ENCODE peak calls at places on chromosomes 13 and 19, in four cellular contexts. H is cardiac muscle cell, P is H1, M is neural progenitor cell. T is an unnamed sample. For H3K4me1 and H3K9me3, the result is how much of the 10 kb centered on the place peaks cover.

GRCh38 chr13:28792992-28793391 is 27.1 kb upstream of the MTUS2 start:
- DNase-seq in H (no peak), P (no peak), M (no peak), T (no peak)

GRCh38 chr19:44993926-44994537 is 7.2 kb upstream of the RELB start:
- DNase-seq in H (no peak), P (no peak), M (no peak), T (no peak)

GRCh38 chr19:10514211-10515145 is 2.8 kb downstream of the S1PR5 start:
- DNase-seq in H (peak), P (peak), M (peak), T (peak)

GRCh38 chr13:99969368-99969933 is 2.1 kb downstream of the ZIC5 start:
- DNase-seq in H (peak), P (no peak), M (peak), T (no peak)

GRCh38 chr13:27967203-27967735 is 1.8 kb downstream of the CDX2 start:
- DNase-seq in H (no peak), P (no peak), M (no peak), T (no peak)

GRCh38 chr19:42255766-42256750 is 1.1 kb upstream of the ERF start:
- DNase-seq in H (peak), P (no peak), M (peak), T (peak)

GRCh38 chr13:49584771-49585182 is 581 bp downstream of the RCBTB1 start:
- DNase-seq in H (no peak), P (no peak), M (peak), T (no peak)

GRCh38 chr13:67023088-67023893 is 206.8 kb downstream of the PCDH9 start:
- DNase-seq in H (no peak), P (no peak), M (peak), T (no peak)

GRCh38 chr13:113951246-113951999 is 22.5 kb downstream of the C13orf46 start:
- DNase-seq in H (peak), P (peak), M (peak), T (peak)

GRCh38 chr13:24348797-24349515 is 39.6 kb downstream of the C1QTNF9 start:
- DNase-seq in H (no peak), P (no peak), M (no peak), T (no peak)

GRCh38 chr19:4016486-4016885 is 8.9 kb downstream of the PIAS4 start:
- DNase-seq in H (no peak), P (no peak), M (no peak), T (no peak)

GRCh38 chr19:50649433-50650391 is at the start of gene C19orf81:
- DNase-seq in H (peak), P (peak), M (peak), T (peak)

GRCh38 chr13:91017031-91017668 is 330.3 kb upstream of the MIR17HG start:
- DNase-seq in H (peak), P (peak), M (peak), T (peak)

GRCh38 chr13:37640499-37640898 is 41.9 kb upstream of the POSTN start:
- DNase-seq in H (peak), P (no peak), M (peak), T (no peak)

GRCh38 chr19:41029524-41030432 is 38.7 kb downstream of the CYP2B6 start:
- DNase-seq in H (no peak), P (no peak), M (no peak), T (no peak)

GRCh38 chr19:1248454-1249297 is at the start of gene MIDN:
- DNase-seq in H (peak), P (peak), M (peak), T (peak)

GRCh38 chr19:4297901-4298771 is 4.1 kb downstream of the TMIGD2 start:
- DNase-seq in H (no peak), P (no peak), M (peak), T (peak)

GRCh38 chr19:55597493-55597892 is 1.8 kb downstream of the FIZ1 start:
- DNase-seq in H (no peak), P (no peak), M (no peak), T (no peak)

GRCh38 chr13:70668983-70669382 is 560.7 kb upstream of the KLHL1 start:
- DNase-seq in H (no peak), P (no peak), M (no peak), T (no peak)

GRCh38 chr13:101845501-101846012 is 393.1 kb downstream of the ITGBL1 start:
- DNase-seq in H (no peak), P (no peak), M (peak), T (no peak)

GRCh38 chr19:16938211-16938610 is 49.4 kb downstream of the F2RL3 start:
- DNase-seq in H (no peak), P (no peak), M (no peak), T (no peak)

GRCh38 chr13:64278493-64278892 is 2862.8 kb upstream of the PCDH20 start:
- DNase-seq in H (no peak), P (no peak), M (no peak), T (no peak)

GRCh38 chr13:52879950-52880650 is 31.7 kb upstream of the PCDH8 start:
- DNase-seq in H (no peak), P (no peak), M (peak), T (no peak)

GRCh38 chr19:17292301-17293074 is 10.7 kb downstream of the ABHD8 start:
- DNase-seq in H (peak), P (peak), M (peak), T (peak)

GRCh38 chr19:2336528-2337328 is 8.2 kb downstream of the SPPL2B start:
- DNase-seq in H (no peak), P (peak), M (no peak), T (no peak)

GRCh38 chr19:18419699-18420460 is 682 bp downstream of the SSBP4 start:
- DNase-seq in H (no peak), P (no peak), M (peak), T (peak)

GRCh38 chr19:18418034-18418724 is 1.0 kb upstream of the SSBP4 start:
- DNase-seq in H (no peak), P (no peak), M (no peak), T (no peak)

GRCh38 chr19:18420931-18421330 is 1.7 kb downstream of the SSBP4 start:
- DNase-seq in H (no peak), P (no peak), M (no peak), T (no peak)

GRCh38 chr19:18418725-18419194 is 438 bp upstream of the SSBP4 start:
- DNase-seq in H (no peak), P (no peak), M (no peak), T (no peak)

GRCh38 chr19:18419195-18419698 is at the start of gene SSBP4:
- DNase-seq in H (peak), P (peak), M (peak), T (peak)
- H3K4me1 ChIP-seq in H (under half), P (under half), M (under half), T (under half)

GRCh38 chr13:41040584-41041334 is 20.6 kb upstream of the WBP4 start:
- DNase-seq in H (no peak), P (no peak), M (no peak), T (no peak)
- H3K9me3 ChIP-seq in H (under half), P (under half), M (under half), T (under half)

GRCh38 chr19:45994989-45995714 is at the start of gene CCDC61:
- DNase-seq in H (peak), P (peak), M (peak), T (peak)

GRCh38 chr19:45994456-45994988 is 745 bp upstream of the CCDC61 start:
- DNase-seq in H (no peak), P (no peak), M (no peak), T (no peak)

GRCh38 chr19:45998834-45999233 is 3.6 kb downstream of the CCDC61 start:
- DNase-seq in H (no peak), P (no peak), M (no peak), T (no peak)

GRCh38 chr19:45995715-45996385 is 583 bp downstream of the CCDC61 start:
- DNase-seq in H (no peak), P (no peak), M (no peak), T (no peak)

DNA sequence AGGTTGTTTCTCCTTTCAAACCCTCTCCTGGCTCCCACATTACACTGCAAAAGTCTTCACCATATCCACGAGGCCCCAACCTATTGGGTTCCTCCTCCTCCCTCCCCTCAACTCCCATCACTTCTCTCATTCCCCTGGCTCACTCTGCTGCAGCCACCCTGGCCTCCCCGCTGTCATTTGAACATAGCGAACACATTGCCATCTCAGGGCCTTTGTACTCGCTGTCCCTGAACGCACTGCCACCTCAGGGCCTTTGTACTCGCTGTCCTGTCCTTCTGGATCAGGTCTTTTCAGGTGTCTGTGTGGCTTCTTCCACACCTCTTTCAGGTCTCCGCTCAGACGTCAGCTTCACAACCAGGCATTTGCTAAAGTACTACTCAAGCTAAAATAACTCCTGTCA is 1.7 kb downstream of the CCDC61 start:
- DNase-seq in H (no peak), P (no peak), M (no peak), T (no peak)
- TF ChIP-seq CTCF in H (no peak), P (no peak), M (no peak), T (no peak)

GRCh38 chr19:18513868-18514267 is 8.0 kb downstream of the ELL start:
- DNase-seq in H (peak), P (no peak), M (no peak), T (no peak)
- H3K4me1 ChIP-seq in H (half or more), P (under half), M (under half), T (under half)

DNA sequence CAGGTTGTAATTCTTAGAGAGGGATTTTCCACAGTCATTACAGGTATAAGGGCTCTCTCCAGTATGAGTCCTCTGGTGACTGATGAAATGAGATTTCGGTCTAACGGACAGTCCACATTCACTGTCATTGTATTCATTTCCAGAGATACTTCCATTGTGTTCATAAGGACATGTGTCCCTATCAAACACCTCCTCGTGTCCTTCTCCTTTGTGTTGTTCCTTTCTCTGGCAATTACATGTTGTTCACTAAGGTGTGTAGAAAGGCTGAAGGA is 10.5 kb upstream of the ZSCAN18 start:
- DNase-seq in H (no peak), P (no peak), M (no peak), T (no peak)
- H3K9me3 ChIP-seq in H (under half), P (half or more), M (under half), T (under half)

GRCh38 chr19:48290341-48290922 is 20.6 kb downstream of the ZNF114 start:
- DNase-seq in H (peak), P (peak), M (peak), T (peak)
- TF ChIP-seq CTCF in H (peak), P (peak), M (peak), T (peak)

GRCh38 chr13:51318015-51318414 is 21.5 kb upstream of the SERPINE3 start:
- DNase-seq in H (no peak), P (no peak), M (no peak), T (no peak)

GRCh38 chr13:51322826-51323225 is 16.7 kb upstream of the SERPINE3 start:
- DNase-seq in H (no peak), P (no peak), M (no peak), T (no peak)

GRCh38 chr13:51315658-51316057 is 23.8 kb upstream of the SERPINE3 start:
- DNase-seq in H (no peak), P (no peak), M (peak), T (no peak)

GRCh38 chr13:51317262-51317661 is 22.2 kb upstream of the SERPINE3 start:
- DNase-seq in H (no peak), P (no peak), M (no peak), T (no peak)

DNA sequence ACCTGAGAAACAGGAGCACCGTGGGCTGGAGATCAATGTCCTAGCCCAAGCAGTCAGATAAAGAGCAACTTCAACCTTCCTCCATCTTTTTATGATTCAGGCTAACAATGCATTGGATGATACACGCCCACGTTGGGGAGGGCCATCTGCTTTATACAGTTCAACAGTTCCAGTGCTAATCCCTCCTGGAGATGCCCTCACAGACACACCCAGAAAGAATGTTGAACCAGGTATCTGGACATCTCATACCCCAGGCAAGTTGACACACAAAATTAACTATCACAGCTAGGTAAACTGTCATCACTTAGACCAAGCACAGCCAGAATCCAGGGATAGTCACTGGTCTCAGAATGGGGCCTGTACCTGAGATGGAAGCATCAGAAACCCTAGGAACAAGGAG is 20.6 kb upstream of the SERPINE3 start:
- DNase-seq in H (no peak), P (no peak), M (no peak), T (no peak)
- H3K4me1 ChIP-seq in H (under half), P (under half), M (under half), T (under half)

DNA sequence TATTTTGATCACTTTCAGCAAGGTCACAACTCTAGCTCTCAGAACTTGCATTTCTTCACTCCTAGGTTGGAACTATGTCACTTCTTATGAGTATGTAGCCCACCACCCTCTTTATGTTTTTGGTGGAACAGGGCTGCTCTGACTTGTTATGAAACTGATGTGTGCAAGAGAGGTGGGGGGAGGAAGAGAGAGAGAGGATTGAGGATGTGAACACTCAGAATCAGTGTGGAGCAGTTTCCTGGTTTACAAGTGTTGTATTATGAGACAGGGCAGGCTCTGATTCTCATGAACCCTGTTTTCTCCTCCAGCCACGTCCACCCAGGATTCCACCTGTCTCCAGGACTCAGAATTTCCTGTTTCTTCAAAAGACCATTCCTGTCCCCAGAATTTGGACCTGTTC is 16.1 kb downstream of the ZNF317 start:
- DNase-seq in H (no peak), P (no peak), M (no peak), T (no peak)
- H3K9me3 ChIP-seq in H (under half), P (under half), M (under half), T (under half)

DNA sequence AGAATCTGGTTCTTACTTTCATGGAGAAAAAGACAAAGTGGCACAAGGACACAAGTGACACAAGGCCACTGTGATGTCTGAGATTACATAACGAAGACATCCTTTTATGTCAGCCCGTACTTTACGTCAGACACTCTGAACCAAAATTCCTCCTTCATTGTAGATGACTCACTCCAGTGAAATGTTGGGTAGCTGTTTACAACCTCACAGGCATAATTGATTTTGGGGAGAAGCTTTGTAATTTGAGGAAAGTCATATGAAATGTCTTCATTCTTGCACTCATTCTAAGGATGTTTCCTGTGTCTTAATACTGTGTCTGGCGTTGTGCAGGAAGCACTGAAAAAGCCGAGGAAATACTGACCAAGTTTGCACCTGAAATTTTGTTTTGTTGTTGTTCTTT is 20.0 kb upstream of the LGALS14 start:
- DNase-seq in H (no peak), P (no peak), M (no peak), T (no peak)
- TF ChIP-seq CTCF in H (no peak), P (no peak), M (no peak), T (no peak)

DNA sequence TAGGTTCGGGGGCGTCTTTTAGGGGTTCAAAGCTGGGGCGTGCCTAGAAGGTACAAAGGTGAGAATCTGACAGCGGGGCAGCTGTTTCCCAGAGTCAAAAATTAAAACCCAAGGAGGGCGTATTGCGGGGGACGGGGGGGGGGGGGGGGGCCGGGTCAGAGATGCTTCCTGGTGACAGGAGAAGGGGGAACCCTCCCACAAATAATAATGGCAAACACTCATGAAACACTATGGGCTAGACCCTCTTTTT is 651 bp downstream of the PAK4 start:
- DNase-seq in H (no peak), P (no peak), M (no peak), T (no peak)
- H3K4me1 ChIP-seq in H (under half), P (under half), M (under half), T (under half)

T was measured in BE2C.